ENCODE peak calls at places on chromosomes 7 and 10, in four cellular contexts. U is A549, C is brain microvascular endothelial cell, N is fibroblast of lung. O is an unnamed sample.

GRCh38 chr7:91299952-91300775 is 35.9 kb downstream of the FZD1 start:
- DNase-seq in U (no peak), C (no peak), N (no peak), O (no peak)

GRCh38 chr10:1461016-1461415 is 276.3 kb downstream of the ADARB2 start:
- DNase-seq in U (no peak), C (no peak), N (no peak), O (no peak)

GRCh38 chr10:87960230-87960629 is 96.8 kb downstream of the PTEN start:
- DNase-seq in U (peak), C (peak), N (peak), O (no peak)

GRCh38 chr7:36884863-36885262 is 160.6 kb upstream of the AOAH start:
- DNase-seq in U (no peak), C (no peak), N (no peak), O (no peak)

GRCh38 chr10:33772370-33773331 is 438.2 kb upstream of the NRP1 start:
- DNase-seq in U (no peak), C (no peak), N (peak), O (no peak)

GRCh38 chr10:30476511-30476910 is 42.5 kb downstream of the MAP3K8 start:
- DNase-seq in U (no peak), C (no peak), N (no peak), O (no peak)

GRCh38 chr10:6025683-6026225 is 36.4 kb downstream of the IL2RA start:
- DNase-seq in U (no peak), C (no peak), N (no peak), O (no peak)

GRCh38 chr7:82675396-82675795 is 231.8 kb upstream of the CACNA2D1 start:
- DNase-seq in U (no peak), C (peak), N (peak), O (no peak)

GRCh38 chr10:91251430-91252056 is 31.1 kb downstream of the PCGF5 start:
- DNase-seq in U (peak), C (peak), N (peak), O (no peak)

GRCh38 chr10:44913312-44914079 is 2.4 kb downstream of the TMEM72 start:
- DNase-seq in U (no peak), C (no peak), N (no peak), O (no peak)

GRCh38 chr10:114255227-114255626 is 16.2 kb downstream of the VWA2 start:
- DNase-seq in U (no peak), C (no peak), N (no peak), O (no peak)

GRCh38 chr7:140326116-140326928 is 72.0 kb downstream of the SLC37A3 start:
- DNase-seq in U (peak), C (peak), N (peak), O (peak)

DNA sequence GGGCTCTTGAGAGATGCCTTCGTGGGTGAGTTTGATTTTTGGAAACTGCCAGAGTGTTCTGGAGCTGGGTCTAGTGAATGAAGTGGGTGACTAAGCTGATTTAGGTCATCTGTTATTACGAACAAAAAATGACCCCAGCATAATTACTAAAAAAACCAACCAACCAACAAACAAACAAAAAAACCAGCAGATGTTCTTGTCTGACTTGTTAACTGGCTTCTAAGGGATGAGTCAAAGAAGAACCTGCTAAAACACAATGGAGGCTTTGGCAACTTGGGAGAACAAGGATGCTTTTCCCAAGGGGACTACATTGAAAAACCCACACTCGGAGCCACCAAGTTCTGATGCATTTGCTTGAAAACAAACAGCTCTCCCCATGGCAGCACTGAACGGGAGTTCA is 11.5 kb downstream of the TACR2 start:
- DNase-seq in U (no peak), C (no peak), N (peak), O (no peak)
- H3K27ac ChIP-seq in U (no peak), C (no peak), N (no peak), O (peak)

DNA sequence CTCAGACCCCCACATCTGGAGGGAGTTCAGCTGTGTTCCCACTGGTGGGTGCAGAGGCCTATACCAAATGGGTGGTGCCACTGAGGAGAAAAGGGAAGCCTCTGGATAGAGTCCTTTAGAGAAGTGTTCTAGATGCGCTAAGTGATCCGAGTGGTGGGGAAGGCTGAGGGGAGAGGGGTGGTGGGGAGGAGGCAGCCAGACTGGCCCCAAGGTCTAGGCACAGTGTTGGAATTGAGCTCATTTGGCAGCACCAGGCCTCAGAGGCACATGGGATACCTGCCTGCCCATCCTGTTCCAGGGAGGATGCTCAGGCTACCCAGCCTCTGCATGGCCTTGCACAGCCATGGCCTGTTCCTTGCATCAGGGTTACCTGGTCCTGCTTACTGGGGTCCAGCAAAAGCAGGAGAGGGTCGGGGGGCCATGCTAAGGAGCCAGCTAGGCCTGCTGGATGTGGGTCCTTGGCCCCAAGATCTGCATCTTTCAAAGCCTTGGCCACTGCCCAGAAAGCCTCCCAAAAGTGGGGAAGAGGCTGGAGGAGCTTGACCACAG is 99.6 kb downstream of the NEURL1 start:
- DNase-seq in U (no peak), C (no peak), N (no peak), O (no peak)
- TF ChIP-seq CTCF in U (no peak), C (no peak), N (no peak), O (no peak)

DNA sequence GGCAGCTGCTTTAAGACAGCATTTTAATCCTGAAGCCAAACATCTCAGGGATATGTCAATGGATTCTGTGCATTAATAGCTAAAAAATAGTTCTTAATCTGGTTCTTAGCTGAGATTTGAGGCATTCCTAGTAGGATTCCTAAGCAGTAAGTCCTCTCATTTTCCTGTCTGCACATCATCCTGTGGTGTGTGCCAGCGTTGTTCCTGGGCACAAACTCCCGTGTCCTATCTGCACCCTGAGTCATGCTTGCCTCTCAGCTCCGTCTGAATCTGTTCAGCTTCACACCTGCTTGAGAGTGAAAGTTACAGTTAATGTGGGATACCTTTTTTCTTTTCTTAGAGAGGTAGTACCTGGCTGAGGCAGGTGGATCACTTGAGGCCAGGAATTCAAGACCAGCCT is 19.5 kb downstream of the BAG3 start:
- DNase-seq in U (no peak), C (no peak), N (peak), O (no peak)
- H3K27ac ChIP-seq in U (peak), C (no peak), N (no peak), O (peak)

DNA sequence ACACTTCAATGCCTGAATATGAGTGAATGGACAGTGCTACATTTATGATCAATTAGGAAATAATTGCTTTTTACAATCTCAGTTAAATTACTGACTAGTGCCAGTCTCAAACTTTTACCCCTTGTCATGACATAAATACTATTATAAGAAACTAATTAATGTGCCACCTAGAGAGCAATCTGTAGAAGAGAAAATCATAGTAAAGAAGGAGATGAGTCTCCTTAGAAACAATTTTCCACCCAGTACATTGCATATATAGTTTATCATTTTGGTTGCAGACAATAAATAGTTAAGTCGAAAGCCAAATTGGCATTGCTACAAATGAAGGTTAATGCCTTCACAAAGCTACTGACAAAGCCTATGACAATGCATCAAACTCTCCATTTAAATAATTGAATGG is 68.6 kb downstream of the SLC13A1 start:
- DNase-seq in U (no peak), C (no peak), N (no peak), O (no peak)
- TF ChIP-seq CTCF in U (peak), C (no peak), N (no peak), O (no peak)

DNA sequence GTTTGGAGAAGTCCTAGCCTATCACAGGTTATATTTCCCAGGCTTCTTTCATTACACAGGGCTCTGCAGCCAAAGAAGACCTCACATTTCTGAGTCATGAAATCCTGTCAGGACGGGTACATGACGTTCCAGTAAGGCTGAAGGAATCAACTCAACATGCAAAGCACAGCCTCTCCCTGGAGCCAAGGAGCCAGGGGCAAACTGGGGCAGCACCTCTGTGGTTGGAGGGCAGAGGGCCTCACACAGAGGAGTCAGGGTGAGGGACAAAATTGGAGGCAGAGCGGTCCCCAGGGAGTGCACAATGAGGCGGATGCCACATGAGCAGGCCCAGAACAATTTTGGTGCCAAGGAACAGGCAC is 116.3 kb upstream of the GDF10 start:
- DNase-seq in U (no peak), C (peak), N (no peak), O (no peak)
- H3K27ac ChIP-seq in U (no peak), C (no peak), N (no peak), O (no peak)

GRCh38 chr7:100874577-100875355 is at the start of gene SRRT:
- DNase-seq in U (peak), C (peak), N (peak), O (peak)
- TF ChIP-seq CTCF in U (no peak), C (peak), N (peak), O (peak)

GRCh38 chr10:16609195-16609594 is 87.5 kb upstream of the C1QL3 start:
- DNase-seq in U (no peak), C (no peak), N (no peak), O (no peak)
- H3K27ac ChIP-seq in U (no peak), C (no peak), N (no peak), O (no peak)

GRCh38 chr7:117872565-117873055 is 631 bp downstream of the CTTNBP2 start:
- DNase-seq in U (no peak), C (peak), N (peak), O (peak)
- TF ChIP-seq CTCF in U (no peak), C (peak), N (peak), O (no peak)